ENCODE peak calls at places on chromosome 14, in four cellular contexts. One of them, this sample, is unnamed.

GRCh38 chr14:26863736-26864135 is 265.9 kb upstream of the NOVA1 start:
- DNase-seq in tibial artery: no peak
- DNase-seq in upper lobe of right lung: no peak
- DNase-seq in HCT116: no peak
- DNase-seq in this sample: no peak

GRCh38 chr14:50198503-50198902 is 32.9 kb downstream of the SOS2 start:
- DNase-seq in tibial artery: no peak
- DNase-seq in HCT116: no peak
- DNase-seq in upper lobe of right lung: no peak
- DNase-seq in this sample: no peak

GRCh38 chr14:72433511-72433910 is 460.4 kb downstream of the DPF3 start:
- DNase-seq in HCT116: no peak
- DNase-seq in tibial artery: no peak
- DNase-seq in upper lobe of right lung: no peak
- DNase-seq in this sample: no peak

GRCh38 chr14:64680013-64680674 is 24.1 kb upstream of the PLEKHG3 start:
- DNase-seq in HCT116: no peak
- DNase-seq in tibial artery: peak; percentile 89
- DNase-seq in upper lobe of right lung: no peak
- DNase-seq in this sample: peak; percentile 91

GRCh38 chr14:71491925-71492324 is 440.3 kb upstream of the RGS6 start:
- DNase-seq in HCT116: no peak
- DNase-seq in tibial artery: no peak
- DNase-seq in upper lobe of right lung: no peak
- DNase-seq in this sample: no peak

GRCh38 chr14:105492051-105492965 is 1.3 kb downstream of the TEDC1 start:
- DNase-seq in tibial artery: peak; percentile 74
- DNase-seq in HCT116: no peak
- DNase-seq in upper lobe of right lung: peak; percentile 70
- DNase-seq in this sample: no peak

GRCh38 chr14:90836692-90837063 is 20.4 kb upstream of the TTC7B start:
- DNase-seq in upper lobe of right lung: peak; percentile 51
- DNase-seq in HCT116: no peak
- DNase-seq in tibial artery: peak; percentile 50
- DNase-seq in this sample: no peak

GRCh38 chr14:44438936-44439335 is 68.1 kb downstream of the FSCB start:
- DNase-seq in upper lobe of right lung: no peak
- DNase-seq in HCT116: no peak
- DNase-seq in tibial artery: no peak
- DNase-seq in this sample: no peak

GRCh38 chr14:35669782-35670181 is 135.8 kb downstream of the INSM2 start:
- DNase-seq in tibial artery: no peak
- DNase-seq in HCT116: peak; percentile 66
- DNase-seq in upper lobe of right lung: no peak
- DNase-seq in this sample: no peak

GRCh38 chr14:73896521-73896920 is 9.9 kb downstream of the ZNF410 start:
- DNase-seq in tibial artery: no peak
- DNase-seq in upper lobe of right lung: no peak
- DNase-seq in HCT116: no peak
- DNase-seq in this sample: no peak

GRCh38 chr14:34911209-34912150 is 36.3 kb upstream of the BAZ1A start:
- DNase-seq in HCT116: no peak
- DNase-seq in tibial artery: no peak
- DNase-seq in upper lobe of right lung: no peak
- DNase-seq in this sample: no peak

GRCh38 chr14:61730756-61731373 is 31.4 kb upstream of the SNAPC1 start:
- DNase-seq in tibial artery: no peak
- DNase-seq in HCT116: no peak
- DNase-seq in upper lobe of right lung: no peak
- DNase-seq in this sample: no peak

GRCh38 chr14:63544641-63545234 is 1.6 kb upstream of the PPP2R5E start:
- DNase-seq in upper lobe of right lung: no peak
- DNase-seq in HCT116: no peak
- DNase-seq in tibial artery: no peak
- DNase-seq in this sample: no peak

GRCh38 chr14:78836777-78837176 is 666.6 kb downstream of the NRXN3 start:
- DNase-seq in HCT116: peak; percentile 36
- DNase-seq in tibial artery: no peak
- DNase-seq in upper lobe of right lung: no peak
- DNase-seq in this sample: peak; percentile 48

GRCh38 chr14:64000749-64001148 is 147.9 kb downstream of the SYNE2 start:
- DNase-seq in HCT116: no peak
- DNase-seq in tibial artery: no peak
- DNase-seq in upper lobe of right lung: no peak
- DNase-seq in this sample: no peak

GRCh38 chr14:89373185-89373584 is 43.8 kb downstream of the FOXN3 start:
- DNase-seq in tibial artery: no peak
- DNase-seq in upper lobe of right lung: no peak
- DNase-seq in HCT116: no peak
- DNase-seq in this sample: no peak

GRCh38 chr14:22432348-22432976 is 156.6 kb downstream of the DAD1 start:
- DNase-seq in tibial artery: peak; percentile 67
- DNase-seq in HCT116: peak; percentile 13
- DNase-seq in upper lobe of right lung: no peak
- DNase-seq in this sample: peak; percentile 50

GRCh38 chr14:69993326-69993725 is 114.1 kb downstream of the SMOC1 start:
- DNase-seq in upper lobe of right lung: no peak
- DNase-seq in tibial artery: no peak
- DNase-seq in HCT116: no peak
- DNase-seq in this sample: no peak

GRCh38 chr14:64721391-64721791 is 17.2 kb downstream of the PLEKHG3 start:
- DNase-seq in tibial artery: peak; percentile 96
- DNase-seq in HCT116: no peak
- DNase-seq in upper lobe of right lung: no peak
- DNase-seq in this sample: no peak

GRCh38 chr14:54617467-54617866 is 50.5 kb downstream of the SAMD4A start:
- DNase-seq in tibial artery: no peak
- DNase-seq in upper lobe of right lung: no peak
- DNase-seq in HCT116: no peak
- DNase-seq in this sample: no peak

GRCh38 chr14:89534896-89535615 is 118.0 kb upstream of the FOXN3 start:
- DNase-seq in tibial artery: no peak
- DNase-seq in upper lobe of right lung: no peak
- DNase-seq in HCT116: no peak
- DNase-seq in this sample: no peak

GRCh38 chr14:65261946-65262345 is 150.6 kb upstream of the FUT8 start:
- DNase-seq in upper lobe of right lung: no peak
- DNase-seq in tibial artery: no peak
- DNase-seq in HCT116: no peak
- DNase-seq in this sample: no peak

GRCh38 chr14:59116984-59117415 is 71.5 kb upstream of the DAAM1 start:
- DNase-seq in tibial artery: no peak
- DNase-seq in HCT116: peak; percentile 89
- DNase-seq in upper lobe of right lung: no peak
- DNase-seq in this sample: no peak

GRCh38 chr14:62443796-62444195 is 601.5 kb downstream of the KCNH5 start:
- DNase-seq in tibial artery: no peak
- DNase-seq in upper lobe of right lung: no peak
- DNase-seq in HCT116: no peak
- DNase-seq in this sample: peak; percentile 32

GRCh38 chr14:100623961-100624360 is 36.7 kb upstream of the BEGAIN start:
- DNase-seq in tibial artery: peak; percentile 37
- DNase-seq in upper lobe of right lung: peak; percentile 34
- DNase-seq in HCT116: no peak
- DNase-seq in this sample: no peak

GRCh38 chr14:106622200-106622745 is 1095.9 kb downstream of the TMEM121 start:
- DNase-seq in upper lobe of right lung: no peak
- DNase-seq in HCT116: no peak
- DNase-seq in tibial artery: no peak
- DNase-seq in this sample: no peak

GRCh38 chr14:23895480-23895879 is 58.1 kb upstream of the DHRS4 start:
- DNase-seq in HCT116: no peak
- DNase-seq in tibial artery: no peak
- DNase-seq in upper lobe of right lung: no peak
- DNase-seq in this sample: no peak

GRCh38 chr14:60508707-60509437 is at the start of gene SIX6:
- DNase-seq in HCT116: no peak
- DNase-seq in tibial artery: no peak
- DNase-seq in upper lobe of right lung: peak; percentile 59
- DNase-seq in this sample: no peak

GRCh38 chr14:57390806-57391562 is 598 bp downstream of the NAA30 start:
- DNase-seq in tibial artery: peak; percentile 77
- DNase-seq in upper lobe of right lung: peak; percentile 76
- DNase-seq in HCT116: no peak
- DNase-seq in this sample: no peak

GRCh38 chr14:70027785-70028428 is 148.7 kb downstream of the SMOC1 start:
- DNase-seq in tibial artery: peak; percentile 79
- DNase-seq in upper lobe of right lung: peak; percentile 85
- DNase-seq in HCT116: peak; percentile 10
- DNase-seq in this sample: no peak

GRCh38 chr14:106875503-106875902 is 1349.1 kb downstream of the TMEM121 start:
- DNase-seq in tibial artery: no peak
- DNase-seq in upper lobe of right lung: no peak
- DNase-seq in HCT116: no peak
- DNase-seq in this sample: no peak

GRCh38 chr14:91018465-91018864 is 42.0 kb downstream of the RPS6KA5 start:
- DNase-seq in tibial artery: no peak
- DNase-seq in upper lobe of right lung: no peak
- DNase-seq in HCT116: no peak
- DNase-seq in this sample: no peak

GRCh38 chr14:28767851-28768548 is 1.4 kb downstream of the FOXG1 start:
- DNase-seq in HCT116: no peak
- DNase-seq in tibial artery: no peak
- DNase-seq in upper lobe of right lung: no peak
- DNase-seq in this sample: no peak

DNA sequence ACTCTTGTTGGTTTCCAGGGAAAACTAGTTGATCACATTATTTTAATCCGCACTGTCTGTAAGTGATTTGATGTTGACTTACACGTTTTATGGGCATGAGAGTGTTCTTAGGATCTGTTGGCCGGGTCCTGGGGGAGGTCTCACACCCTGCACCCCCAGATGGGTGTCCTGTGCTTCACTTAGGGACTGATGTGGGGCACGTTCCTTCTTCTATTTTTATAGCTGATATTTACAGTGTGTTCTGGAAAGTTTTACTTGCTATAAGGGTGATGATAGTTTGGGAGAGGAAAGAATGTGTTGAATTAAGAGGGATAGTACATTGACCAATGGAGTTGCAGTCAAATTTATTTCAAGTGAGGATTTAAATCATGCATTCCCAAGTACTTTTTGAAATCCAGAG is 96.5 kb upstream of the DYNC1H1 start:
- DNase-seq in upper lobe of right lung: no peak
- DNase-seq in tibial artery: no peak
- DNase-seq in HCT116: no peak
- DNase-seq in this sample: no peak
- TF ChIP-seq CTCF in upper lobe of right lung: no peak
- TF ChIP-seq CTCF in tibial artery: no peak
- TF ChIP-seq CTCF in HCT116: no peak
- TF ChIP-seq CTCF in this sample: no peak

GRCh38 chr14:102011631-102012030 is 47.3 kb downstream of the DYNC1H1 start:
- DNase-seq in upper lobe of right lung: no peak
- DNase-seq in HCT116: no peak
- DNase-seq in tibial artery: no peak
- DNase-seq in this sample: no peak

GRCh38 chr14:102015771-102016170 is 51.4 kb downstream of the DYNC1H1 start:
- DNase-seq in tibial artery: no peak
- DNase-seq in HCT116: no peak
- DNase-seq in upper lobe of right lung: no peak
- DNase-seq in this sample: no peak

GRCh38 chr14:102015045-102015685 is 50.8 kb downstream of the DYNC1H1 start:
- DNase-seq in upper lobe of right lung: no peak
- DNase-seq in HCT116: no peak
- DNase-seq in tibial artery: no peak
- DNase-seq in this sample: no peak

GRCh38 chr14:102013669-102014200 is 49.4 kb downstream of the DYNC1H1 start:
- DNase-seq in upper lobe of right lung: no peak
- DNase-seq in HCT116: no peak
- DNase-seq in tibial artery: no peak
- DNase-seq in this sample: no peak

DNA sequence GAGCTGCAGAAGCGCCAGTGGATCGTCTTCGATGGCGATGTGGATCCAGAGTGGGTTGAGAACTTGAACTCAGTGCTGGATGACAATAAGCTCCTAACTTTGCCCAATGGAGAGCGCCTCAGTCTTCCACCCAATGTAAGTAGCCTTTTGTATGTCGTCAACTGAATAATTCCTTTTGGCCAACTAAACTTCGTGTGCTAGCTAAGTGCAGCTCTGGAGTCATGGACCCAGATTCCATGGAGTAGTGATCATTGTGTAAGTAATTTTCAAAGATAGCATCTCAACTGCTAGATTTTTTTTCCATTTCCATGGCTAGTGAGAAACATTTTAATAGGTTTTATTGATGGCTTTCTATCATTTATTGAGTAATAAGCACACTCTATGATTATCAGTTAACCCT is 48.0 kb downstream of the DYNC1H1 start:
- DNase-seq in upper lobe of right lung: no peak
- DNase-seq in HCT116: no peak
- DNase-seq in tibial artery: no peak
- DNase-seq in this sample: no peak
- H3K36me3 ChIP-seq in upper lobe of right lung: peaks cover 100% of the 10 kb centered on the region
- H3K36me3 ChIP-seq in HCT116: peaks cover 81% of the 10 kb centered on the region
- H3K36me3 ChIP-seq in tibial artery: peaks cover 100% of the 10 kb centered on the region
- H3K36me3 ChIP-seq in this sample: peaks cover 82% of the 10 kb centered on the region

DNA sequence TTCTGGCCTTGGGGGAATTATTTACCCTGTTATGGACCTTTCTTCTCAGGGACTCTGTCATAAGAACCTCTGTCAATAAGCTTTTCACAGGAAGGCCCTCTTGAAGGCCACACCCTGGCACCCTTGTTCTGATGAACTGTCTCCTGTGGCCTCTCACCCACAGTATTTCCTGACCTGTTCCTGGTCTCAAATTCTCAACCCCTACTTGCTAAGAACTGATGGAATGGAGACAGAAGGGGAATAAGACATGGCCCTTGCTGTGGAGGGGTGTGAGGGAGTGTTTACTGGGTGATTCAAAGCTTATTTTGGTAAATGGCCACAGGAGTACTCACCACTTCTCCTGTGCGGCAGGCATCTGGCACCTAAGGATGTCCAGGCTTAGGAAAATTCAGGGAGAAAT is 1082.9 kb downstream of the BCL11B start:
- DNase-seq in upper lobe of right lung: no peak
- DNase-seq in tibial artery: no peak
- DNase-seq in HCT116: no peak
- DNase-seq in this sample: no peak
- H3K4me3 ChIP-seq in upper lobe of right lung: no peak overlapping the region
- H3K4me3 ChIP-seq in tibial artery: no peak overlapping the region
- H3K4me3 ChIP-seq in HCT116: no peak overlapping the region
- H3K4me3 ChIP-seq in this sample: no peak overlapping the region

DNA sequence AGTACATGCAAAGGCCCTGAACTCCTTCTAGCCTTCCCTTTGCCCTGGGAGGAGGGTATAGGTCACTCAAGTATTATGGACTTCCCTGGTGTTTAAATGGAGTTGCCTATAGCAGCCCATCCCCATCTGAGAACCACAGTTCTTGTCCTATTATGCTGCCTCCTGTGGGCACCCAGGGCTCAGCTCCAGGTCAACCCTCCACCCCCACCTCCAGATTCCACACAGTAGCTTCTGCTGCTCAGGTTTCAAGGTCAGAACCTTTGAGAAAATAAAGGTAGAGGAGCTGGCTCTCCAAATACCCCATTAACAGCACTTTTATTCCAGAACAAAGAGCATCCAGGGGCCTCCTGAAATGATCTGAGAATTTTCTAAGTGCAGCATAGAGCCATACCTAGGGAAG is 57.4 kb downstream of the ACTN1 start:
- DNase-seq in tibial artery: no peak
- DNase-seq in upper lobe of right lung: no peak
- DNase-seq in HCT116: no peak
- DNase-seq in this sample: no peak
- TF ChIP-seq CTCF in tibial artery: no peak
- TF ChIP-seq CTCF in upper lobe of right lung: no peak
- TF ChIP-seq CTCF in HCT116: no peak
- TF ChIP-seq CTCF in this sample: no peak

GRCh38 chr14:99565383-99565782 is 38.6 kb downstream of the CCDC85C start:
- DNase-seq in tibial artery: no peak
- DNase-seq in upper lobe of right lung: no peak
- DNase-seq in HCT116: no peak
- DNase-seq in this sample: no peak
- H3K36me3 ChIP-seq in tibial artery: no peaks in the 10 kb centered on the region
- H3K36me3 ChIP-seq in upper lobe of right lung: no peaks in the 10 kb centered on the region
- H3K36me3 ChIP-seq in HCT116: no peaks in the 10 kb centered on the region
- H3K36me3 ChIP-seq in this sample: peaks cover 4% of the 10 kb centered on the region